ENCODE peak calls at places on chromosome 18, in six cellular contexts. One of them, this sample, is unnamed.

GRCh38 chr18:63606526-63606925 is 19.4 kb downstream of the SERPINB13 start:
- DNase-seq in A172: no peak
- DNase-seq in cardiac fibroblast: no peak
- DNase-seq in posterior vena cava: no peak
- DNase-seq in T-helper 2 cell: no peak
- DNase-seq in osteoblast: no peak
- DNase-seq in this sample: no peak

GRCh38 chr18:25832008-25832604 is 258.3 kb downstream of the SS18 start:
- DNase-seq in osteoblast: no peak
- DNase-seq in A172: peak
- DNase-seq in posterior vena cava: peak
- DNase-seq in cardiac fibroblast: peak
- DNase-seq in T-helper 2 cell: no peak
- DNase-seq in this sample: no peak

GRCh38 chr18:44714376-44714775 is 33.7 kb downstream of the SETBP1 start:
- DNase-seq in A172: no peak
- DNase-seq in T-helper 2 cell: no peak
- DNase-seq in osteoblast: no peak
- DNase-seq in posterior vena cava: no peak
- DNase-seq in cardiac fibroblast: no peak
- DNase-seq in this sample: no peak

GRCh38 chr18:51030537-51031258 is 685 bp downstream of the SMAD4 start:
- DNase-seq in A172: peak
- DNase-seq in cardiac fibroblast: peak
- DNase-seq in osteoblast: peak
- DNase-seq in T-helper 2 cell: peak
- DNase-seq in posterior vena cava: peak
- DNase-seq in this sample: peak

GRCh38 chr18:34322365-34323289 is 97.9 kb upstream of the NOL4 start:
- DNase-seq in cardiac fibroblast: peak
- DNase-seq in osteoblast: no peak
- DNase-seq in A172: peak
- DNase-seq in T-helper 2 cell: peak
- DNase-seq in posterior vena cava: no peak
- DNase-seq in this sample: no peak

GRCh38 chr18:22734812-22735627 is 198.1 kb upstream of the RBBP8 start:
- DNase-seq in cardiac fibroblast: peak
- DNase-seq in A172: no peak
- DNase-seq in T-helper 2 cell: no peak
- DNase-seq in osteoblast: no peak
- DNase-seq in posterior vena cava: no peak
- DNase-seq in this sample: no peak

GRCh38 chr18:22987547-22988182 is 54.5 kb downstream of the RBBP8 start:
- DNase-seq in cardiac fibroblast: no peak
- DNase-seq in osteoblast: peak
- DNase-seq in posterior vena cava: no peak
- DNase-seq in T-helper 2 cell: no peak
- DNase-seq in A172: no peak
- DNase-seq in this sample: no peak

GRCh38 chr18:42289526-42289925 is 334.5 kb downstream of the PIK3C3 start:
- DNase-seq in A172: no peak
- DNase-seq in cardiac fibroblast: no peak
- DNase-seq in posterior vena cava: no peak
- DNase-seq in osteoblast: no peak
- DNase-seq in T-helper 2 cell: no peak
- DNase-seq in this sample: no peak

GRCh38 chr18:55444496-55444895 is 143.5 kb downstream of the TCF4 start:
- DNase-seq in osteoblast: peak
- DNase-seq in A172: no peak
- DNase-seq in T-helper 2 cell: no peak
- DNase-seq in posterior vena cava: no peak
- DNase-seq in cardiac fibroblast: no peak
- DNase-seq in this sample: no peak

GRCh38 chr18:75915941-75916640 is 488.6 kb upstream of the SMIM21 start:
- DNase-seq in T-helper 2 cell: peak
- DNase-seq in posterior vena cava: no peak
- DNase-seq in cardiac fibroblast: peak
- DNase-seq in A172: no peak
- DNase-seq in osteoblast: no peak
- DNase-seq in this sample: no peak

GRCh38 chr18:48545690-48546365 is 7.0 kb downstream of the CTIF start:
- DNase-seq in cardiac fibroblast: peak
- DNase-seq in A172: peak
- DNase-seq in osteoblast: peak
- DNase-seq in T-helper 2 cell: no peak
- DNase-seq in posterior vena cava: peak
- DNase-seq in this sample: no peak

GRCh38 chr18:12014091-12014490 is 32.8 kb downstream of the IMPA2 start:
- DNase-seq in posterior vena cava: peak
- DNase-seq in osteoblast: no peak
- DNase-seq in cardiac fibroblast: no peak
- DNase-seq in T-helper 2 cell: no peak
- DNase-seq in A172: no peak
- DNase-seq in this sample: no peak

GRCh38 chr18:31070206-31070605 is 27.7 kb upstream of the DSC3 start:
- DNase-seq in A172: no peak
- DNase-seq in osteoblast: no peak
- DNase-seq in posterior vena cava: no peak
- DNase-seq in T-helper 2 cell: no peak
- DNase-seq in cardiac fibroblast: no peak
- DNase-seq in this sample: no peak